ENCODE peak calls at places on chromosomes 4 and X, in four cellular contexts. One of them, this sample, is unnamed.
A peak's percentile ranks its signal among the peaks of the same experiment; 100 is the strongest.

GRCh38 chr4:152104286-152104685 is 343.5 kb upstream of the GATB start:
- DNase-seq in ovary: no peak
- DNase-seq in fibroblast of villous mesenchyme: no peak
- DNase-seq in AG09309: no peak
- DNase-seq in this sample: no peak

GRCh38 chrX:106177106-106177981 is 9.2 kb downstream of the PWWP3B start:
- DNase-seq in fibroblast of villous mesenchyme: peak; percentile 50
- DNase-seq in AG09309: no peak
- DNase-seq in ovary: peak; percentile 77
- DNase-seq in this sample: no peak

GRCh38 chr4:128831526-128832252 is 22.2 kb downstream of the JADE1 start:
- DNase-seq in AG09309: no peak
- DNase-seq in fibroblast of villous mesenchyme: peak; percentile 58
- DNase-seq in ovary: no peak
- DNase-seq in this sample: no peak

GRCh38 chrX:1899841-1900240 is 285.0 kb downstream of the ASMT start:
- DNase-seq in ovary: no peak
- DNase-seq in fibroblast of villous mesenchyme: no peak
- DNase-seq in AG09309: no peak
- DNase-seq in this sample: no peak

GRCh38 chr4:184263910-184264732 is 46.4 kb upstream of the ENPP6 start:
- DNase-seq in ovary: peak; percentile 87
- DNase-seq in fibroblast of villous mesenchyme: peak; percentile 93
- DNase-seq in AG09309: peak; percentile 69
- DNase-seq in this sample: peak; percentile 29

GRCh38 chr4:151415978-151416377 is 7.0 kb downstream of the FHIP1A start:
- DNase-seq in fibroblast of villous mesenchyme: peak; percentile 27
- DNase-seq in AG09309: peak; percentile 46
- DNase-seq in ovary: no peak
- DNase-seq in this sample: peak; percentile 56

GRCh38 chrX:150291014-150291413 is 72.1 kb upstream of the MAMLD1 start:
- DNase-seq in ovary: no peak
- DNase-seq in AG09309: no peak
- DNase-seq in fibroblast of villous mesenchyme: peak; percentile 1
- DNase-seq in this sample: no peak

GRCh38 chr4:147396105-147396504 is 84.8 kb upstream of the EDNRA start:
- DNase-seq in AG09309: no peak
- DNase-seq in fibroblast of villous mesenchyme: no peak
- DNase-seq in ovary: no peak
- DNase-seq in this sample: no peak

GRCh38 chrX:153687121-153688039 is at the start of gene SLC6A8:
- DNase-seq in fibroblast of villous mesenchyme: peak; percentile 54
- DNase-seq in AG09309: no peak
- DNase-seq in ovary: peak; percentile 65
- DNase-seq in this sample: no peak

GRCh38 chrX:153688534-153688899 is 791 bp downstream of the SLC6A8 start:
- DNase-seq in fibroblast of villous mesenchyme: no peak
- DNase-seq in ovary: no peak
- DNase-seq in AG09309: no peak
- DNase-seq in this sample: no peak

GRCh38 chrX:153689654-153690465 is 2.1 kb downstream of the SLC6A8 start:
- DNase-seq in fibroblast of villous mesenchyme: no peak
- DNase-seq in AG09309: no peak
- DNase-seq in ovary: no peak
- DNase-seq in this sample: no peak

GRCh38 chrX:153688900-153689590 is 1.3 kb downstream of the SLC6A8 start:
- DNase-seq in fibroblast of villous mesenchyme: peak; percentile 8
- DNase-seq in AG09309: no peak
- DNase-seq in ovary: peak; percentile 36
- DNase-seq in this sample: no peak

DNA sequence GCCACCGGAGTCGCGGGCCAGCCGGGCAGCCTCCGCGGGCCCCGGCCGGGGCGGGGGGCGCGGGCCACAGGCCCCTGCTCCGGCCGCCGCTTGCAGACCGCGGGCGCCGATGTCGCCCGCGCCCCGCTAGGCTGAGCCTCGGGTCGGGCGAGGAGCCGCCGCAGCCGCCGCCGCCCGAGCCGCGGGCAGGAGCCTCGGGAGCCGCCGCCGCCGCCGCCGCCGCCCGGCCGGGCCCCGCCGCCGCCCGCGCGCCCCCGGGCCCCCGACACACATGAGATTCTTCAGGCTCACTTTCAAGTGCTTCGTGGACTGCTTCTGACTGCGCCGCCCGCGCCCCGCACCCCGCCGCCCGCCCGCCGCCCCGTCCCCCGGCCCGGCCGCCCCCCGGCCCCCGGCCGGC is 345 bp downstream of the SLC6A8 start:
- DNase-seq in AG09309: no peak
- DNase-seq in ovary: no peak
- DNase-seq in fibroblast of villous mesenchyme: no peak
- DNase-seq in this sample: no peak
- H3K4me3 ChIP-seq in AG09309: no peak overlapping the region
- H3K4me3 ChIP-seq in ovary: no peak overlapping the region
- H3K4me3 ChIP-seq in fibroblast of villous mesenchyme: no peak overlapping the region
- H3K4me3 ChIP-seq in this sample: peak overlapping the region; percentile 8

DNA sequence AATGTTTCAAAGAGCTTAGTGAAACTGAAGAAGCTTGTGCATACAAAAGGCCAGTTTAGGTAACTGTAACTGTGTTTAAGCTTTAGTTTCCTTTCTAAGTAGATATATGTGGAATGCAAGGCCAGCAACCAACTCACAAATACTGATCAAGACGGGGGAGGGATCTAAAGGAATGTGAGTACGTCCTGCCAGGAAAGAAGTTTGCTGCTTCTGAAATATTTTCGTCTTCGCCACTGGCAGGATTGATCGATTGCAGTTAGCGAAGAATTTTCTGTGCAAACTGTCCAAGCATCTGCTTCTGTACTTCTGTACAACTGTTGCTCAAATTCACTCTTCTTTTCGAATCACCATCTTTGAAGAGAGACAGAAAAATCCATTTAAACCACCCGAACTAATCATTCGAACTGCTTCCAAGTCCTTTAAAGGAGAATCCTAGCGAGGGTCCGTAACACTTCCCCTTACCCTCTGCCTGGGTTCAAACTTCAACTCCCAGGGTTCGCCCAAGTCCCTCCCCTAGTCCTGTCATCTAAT is 373 bp upstream of the INTS6L start:
- DNase-seq in ovary: no peak
- DNase-seq in AG09309: no peak
- DNase-seq in fibroblast of villous mesenchyme: peak; percentile 34
- DNase-seq in this sample: no peak
- H3K4me3 ChIP-seq in ovary: peak overlapping the region; percentile 59
- H3K4me3 ChIP-seq in AG09309: peak overlapping the region; percentile 72
- H3K4me3 ChIP-seq in fibroblast of villous mesenchyme: peak overlapping the region; percentile 71
- H3K4me3 ChIP-seq in this sample: peak overlapping the region; percentile 63

DNA sequence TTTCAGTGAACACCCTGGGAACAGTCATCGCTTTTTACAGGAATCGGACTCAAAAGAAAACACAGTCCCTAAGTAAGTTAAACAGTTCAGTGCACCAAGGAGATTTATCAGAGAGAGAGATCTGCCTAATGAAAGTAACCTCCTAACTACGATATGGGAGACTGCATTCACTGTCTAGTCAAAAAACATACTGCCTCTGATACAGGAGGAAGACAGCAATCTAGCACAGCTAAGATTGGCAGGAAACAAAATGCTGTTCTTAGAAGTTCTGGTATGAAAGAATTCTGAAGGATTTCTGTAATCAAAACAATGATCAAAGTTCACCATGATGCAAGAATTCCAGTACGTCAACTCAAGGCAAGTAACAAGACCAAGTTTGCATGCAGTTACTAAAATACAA is 92.8 kb downstream of the MAML3 start:
- DNase-seq in ovary: no peak
- DNase-seq in fibroblast of villous mesenchyme: peak; percentile 74
- DNase-seq in AG09309: no peak
- DNase-seq in this sample: no peak
- H3K4me3 ChIP-seq in ovary: no peak overlapping the region
- H3K4me3 ChIP-seq in fibroblast of villous mesenchyme: no peak overlapping the region
- H3K4me3 ChIP-seq in AG09309: no peak overlapping the region
- H3K4me3 ChIP-seq in this sample: no peak overlapping the region

DNA sequence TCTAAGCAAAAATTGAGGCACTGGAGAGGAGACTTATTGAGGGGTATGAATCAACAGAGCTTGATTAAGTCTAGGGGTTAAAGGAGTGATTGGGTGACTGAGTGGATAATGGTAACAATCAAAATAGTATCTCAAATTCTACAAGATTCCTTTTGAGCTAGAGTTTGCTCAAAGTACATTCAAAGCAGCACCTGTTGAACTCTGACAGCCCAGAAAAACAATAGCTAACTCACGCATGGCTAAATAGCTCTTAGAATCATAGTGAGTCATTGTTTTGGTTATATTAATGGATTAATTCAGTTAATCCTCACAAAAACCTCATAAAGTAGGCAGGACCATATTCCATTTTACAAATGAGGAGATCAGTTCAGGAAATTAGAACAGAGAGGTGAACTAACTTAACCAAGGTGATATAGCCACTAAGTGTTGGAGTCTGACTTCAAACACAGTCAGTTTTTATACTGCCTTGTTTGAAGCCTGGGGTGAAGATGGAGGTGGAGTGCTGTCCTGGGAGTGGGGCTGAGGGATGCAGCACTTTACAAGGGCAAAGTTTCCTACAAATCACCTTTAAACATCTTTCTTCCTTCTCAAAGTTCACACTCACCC is 35.9 kb upstream of the PPM1K start:
- DNase-seq in ovary: no peak
- DNase-seq in AG09309: no peak
- DNase-seq in fibroblast of villous mesenchyme: no peak
- DNase-seq in this sample: no peak
- H3K4me3 ChIP-seq in ovary: no peak overlapping the region
- H3K4me3 ChIP-seq in AG09309: no peak overlapping the region
- H3K4me3 ChIP-seq in fibroblast of villous mesenchyme: peak overlapping the region; percentile 26
- H3K4me3 ChIP-seq in this sample: no peak overlapping the region

DNA sequence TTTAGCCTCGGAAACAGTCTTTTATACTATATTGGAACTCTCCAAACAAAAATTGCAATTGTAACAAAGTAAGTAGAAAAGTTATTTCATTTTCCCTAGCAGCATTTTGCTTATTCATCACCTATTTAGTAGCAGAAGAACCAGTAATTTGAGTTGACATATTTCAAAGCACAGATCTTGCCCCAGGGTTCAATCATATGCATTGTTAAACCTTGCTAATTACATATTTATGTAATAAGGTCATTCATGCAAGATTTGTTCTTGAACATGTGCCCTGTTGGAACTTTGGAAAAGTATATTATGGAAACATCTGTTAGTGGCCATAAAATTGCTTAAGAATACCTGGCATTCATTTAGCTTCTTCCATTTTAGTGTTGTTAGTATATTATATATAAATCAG is 191.7 kb downstream of the TLL1 start:
- DNase-seq in ovary: no peak
- DNase-seq in AG09309: no peak
- DNase-seq in fibroblast of villous mesenchyme: no peak
- DNase-seq in this sample: no peak
- H3K4me3 ChIP-seq in ovary: no peak overlapping the region
- H3K4me3 ChIP-seq in AG09309: no peak overlapping the region
- H3K4me3 ChIP-seq in fibroblast of villous mesenchyme: no peak overlapping the region
- H3K4me3 ChIP-seq in this sample: no peak overlapping the region

GRCh38 chr4:77800483-77801259 is 18.5 kb downstream of the CNOT6L start:
- DNase-seq in AG09309: no peak
- DNase-seq in ovary: no peak
- DNase-seq in fibroblast of villous mesenchyme: no peak
- DNase-seq in this sample: no peak
- H3K4me3 ChIP-seq in AG09309: no peak overlapping the region
- H3K4me3 ChIP-seq in ovary: no peak overlapping the region
- H3K4me3 ChIP-seq in fibroblast of villous mesenchyme: no peak overlapping the region
- H3K4me3 ChIP-seq in this sample: no peak overlapping the region

GRCh38 chr4:173518419-173519102 is 11.5 kb downstream of the HAND2 start:
- DNase-seq in AG09309: no peak
- DNase-seq in fibroblast of villous mesenchyme: peak; percentile 68
- DNase-seq in ovary: no peak
- DNase-seq in this sample: no peak
- H3K4me3 ChIP-seq in AG09309: no peak overlapping the region
- H3K4me3 ChIP-seq in fibroblast of villous mesenchyme: peak overlapping the region; percentile 52
- H3K4me3 ChIP-seq in ovary: peak overlapping the region; percentile 30
- H3K4me3 ChIP-seq in this sample: no peak overlapping the region

DNA sequence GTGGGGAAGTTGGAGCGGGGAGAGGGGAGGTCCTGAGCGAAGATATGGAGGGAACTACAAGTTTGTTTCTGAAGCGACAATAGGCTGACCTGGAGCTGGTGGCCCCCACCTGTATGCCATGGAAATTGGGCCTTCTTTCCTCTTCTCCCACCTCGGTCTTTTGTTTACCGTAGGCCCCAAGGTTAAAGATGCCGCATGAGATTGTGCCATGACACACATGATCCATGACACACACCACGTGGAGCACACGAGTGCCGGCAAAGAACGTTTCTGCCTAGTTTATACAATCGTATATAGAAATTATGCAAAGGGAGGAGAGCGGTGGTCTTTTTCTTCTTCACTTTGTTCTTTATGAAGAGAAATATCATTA is 408 bp downstream of the TMEM33 start:
- DNase-seq in ovary: no peak
- DNase-seq in AG09309: no peak
- DNase-seq in fibroblast of villous mesenchyme: peak; percentile 44
- DNase-seq in this sample: no peak
- H3K4me3 ChIP-seq in ovary: peak overlapping the region; percentile 80
- H3K4me3 ChIP-seq in AG09309: peak overlapping the region; percentile 100
- H3K4me3 ChIP-seq in fibroblast of villous mesenchyme: peak overlapping the region; percentile 99
- H3K4me3 ChIP-seq in this sample: peak overlapping the region; percentile 79

GRCh38 chr4:20252656-20253271 is 1.1 kb downstream of the SLIT2 start:
- DNase-seq in fibroblast of villous mesenchyme: peak; percentile 29
- DNase-seq in ovary: peak; percentile 31
- DNase-seq in AG09309: no peak
- DNase-seq in this sample: no peak

GRCh38 chr4:20251796-20252655 is at the start of gene SLIT2:
- DNase-seq in AG09309: no peak
- DNase-seq in fibroblast of villous mesenchyme: peak; percentile 83
- DNase-seq in ovary: peak; percentile 84
- DNase-seq in this sample: no peak

GRCh38 chr4:20254517-20255250 is 3.0 kb downstream of the SLIT2 start:
- DNase-seq in ovary: no peak
- DNase-seq in fibroblast of villous mesenchyme: peak; percentile 35
- DNase-seq in AG09309: no peak
- DNase-seq in this sample: no peak

GRCh38 chr4:20253799-20254409 is 2.2 kb downstream of the SLIT2 start:
- DNase-seq in AG09309: no peak
- DNase-seq in fibroblast of villous mesenchyme: peak; percentile 30
- DNase-seq in ovary: no peak
- DNase-seq in this sample: no peak

GRCh38 chr4:20253272-20253798 is 1.6 kb downstream of the SLIT2 start:
- DNase-seq in AG09309: no peak
- DNase-seq in fibroblast of villous mesenchyme: peak; percentile 18
- DNase-seq in ovary: no peak
- DNase-seq in this sample: no peak
- H3K4me3 ChIP-seq in AG09309: peak overlapping the region; percentile 87
- H3K4me3 ChIP-seq in fibroblast of villous mesenchyme: peak overlapping the region; percentile 78
- H3K4me3 ChIP-seq in ovary: peak overlapping the region; percentile 71
- H3K4me3 ChIP-seq in this sample: peak overlapping the region; percentile 95